ENCODE peak calls at places on chromosomes 5 and 9, in eight cellular contexts. G is Panc1, D is SK-N-SH, V is spleen, W is stomach, F is HCT116, O is GM12892, H is HL-60. Y is an unnamed sample.

GRCh38 chr5:116084891-116085715 is at the start of gene COMMD10:
- DNase-seq in O (peak; percentile 55), D (peak; percentile 86), H (peak; percentile 59), G (peak; percentile 46), W (peak; percentile 80), V (peak; percentile 96), F (peak; percentile 85), Y (peak; percentile 87)

GRCh38 chr5:73488806-73489205 is 9.4 kb upstream of the BTF3 start:
- DNase-seq in D (no peak), H (no peak), F (no peak), G (no peak), O (no peak), V (no peak), W (no peak), Y (no peak)

GRCh38 chr5:116455061-116455460 is 119.6 kb downstream of the SEMA6A start:
- DNase-seq in W (no peak), V (no peak), H (no peak), D (peak; percentile 48), F (no peak), O (no peak), G (no peak), Y (no peak)

GRCh38 chr9:36091028-36091953 is 45.2 kb upstream of the GLIPR2 start:
- DNase-seq in O (no peak), V (no peak), F (no peak), H (no peak), W (peak; percentile 57), G (no peak), D (no peak), Y (no peak)

GRCh38 chr9:110064721-110065252 is 143.2 kb downstream of the C9orf152 start:
- DNase-seq in F (no peak), H (no peak), O (no peak), D (no peak), V (no peak), W (no peak), G (no peak), Y (no peak)

GRCh38 chr5:94802450-94802849 is 184.0 kb downstream of the SLF1 start:
- DNase-seq in O (no peak), H (no peak), F (no peak), V (no peak), W (no peak), G (no peak), D (no peak), Y (no peak)

GRCh38 chr5:151023651-151024050 is 3.3 kb downstream of the GPX3 start:
- DNase-seq in H (no peak), V (no peak), G (no peak), F (no peak), O (no peak), W (peak; percentile 58), D (no peak), Y (peak; percentile 79)

GRCh38 chr5:59380350-59380951 is 513.1 kb downstream of the PDE4D start:
- DNase-seq in V (no peak), H (no peak), O (no peak), D (peak; percentile 28), W (no peak), F (peak; percentile 37), G (peak; percentile 48), Y (no peak)

GRCh38 chr5:95738069-95738468 is 6.9 kb downstream of the RHOBTB3 start:
- DNase-seq in H (no peak), G (no peak), W (no peak), V (no peak), F (no peak), O (no peak), D (no peak), Y (no peak)

GRCh38 chr9:9749591-9749990 is 863.2 kb downstream of the PTPRD start:
- DNase-seq in H (no peak), G (no peak), V (no peak), F (no peak), D (no peak), W (no peak), O (no peak), Y (no peak)

GRCh38 chr9:134165357-134166315 is 1.3 kb upstream of the RNU6ATAC start:
- DNase-seq in W (no peak), V (peak; percentile 92), D (peak; percentile 63), O (no peak), H (peak; percentile 70), F (peak; percentile 15), G (no peak), Y (no peak)

GRCh38 chr9:90344013-90344412 is 298.6 kb downstream of the DIRAS2 start:
- DNase-seq in O (no peak), V (no peak), W (no peak), F (no peak), D (no peak), H (no peak), G (no peak), Y (no peak)

GRCh38 chr5:74056789-74057164 is 430.8 kb downstream of the ARHGEF28 start:
- DNase-seq in H (no peak), V (no peak), D (no peak), W (peak; percentile 60), O (no peak), G (no peak), F (no peak), Y (no peak)

GRCh38 chr9:16241231-16241630 is 629.2 kb downstream of the BNC2 start:
- DNase-seq in W (no peak), D (no peak), V (no peak), H (no peak), G (no peak), F (no peak), O (no peak), Y (no peak)

GRCh38 chr9:38761334-38761733 is 41.4 kb upstream of the FAM240B start:
- DNase-seq in D (peak; percentile 50), V (no peak), W (no peak), F (no peak), H (no peak), O (no peak), G (no peak), Y (no peak)

GRCh38 chr9:137682431-137682991 is 63.7 kb downstream of the EHMT1 start:
- DNase-seq in G (no peak), O (no peak), W (no peak), H (no peak), D (no peak), V (peak; percentile 62), F (no peak), Y (no peak)

DNA sequence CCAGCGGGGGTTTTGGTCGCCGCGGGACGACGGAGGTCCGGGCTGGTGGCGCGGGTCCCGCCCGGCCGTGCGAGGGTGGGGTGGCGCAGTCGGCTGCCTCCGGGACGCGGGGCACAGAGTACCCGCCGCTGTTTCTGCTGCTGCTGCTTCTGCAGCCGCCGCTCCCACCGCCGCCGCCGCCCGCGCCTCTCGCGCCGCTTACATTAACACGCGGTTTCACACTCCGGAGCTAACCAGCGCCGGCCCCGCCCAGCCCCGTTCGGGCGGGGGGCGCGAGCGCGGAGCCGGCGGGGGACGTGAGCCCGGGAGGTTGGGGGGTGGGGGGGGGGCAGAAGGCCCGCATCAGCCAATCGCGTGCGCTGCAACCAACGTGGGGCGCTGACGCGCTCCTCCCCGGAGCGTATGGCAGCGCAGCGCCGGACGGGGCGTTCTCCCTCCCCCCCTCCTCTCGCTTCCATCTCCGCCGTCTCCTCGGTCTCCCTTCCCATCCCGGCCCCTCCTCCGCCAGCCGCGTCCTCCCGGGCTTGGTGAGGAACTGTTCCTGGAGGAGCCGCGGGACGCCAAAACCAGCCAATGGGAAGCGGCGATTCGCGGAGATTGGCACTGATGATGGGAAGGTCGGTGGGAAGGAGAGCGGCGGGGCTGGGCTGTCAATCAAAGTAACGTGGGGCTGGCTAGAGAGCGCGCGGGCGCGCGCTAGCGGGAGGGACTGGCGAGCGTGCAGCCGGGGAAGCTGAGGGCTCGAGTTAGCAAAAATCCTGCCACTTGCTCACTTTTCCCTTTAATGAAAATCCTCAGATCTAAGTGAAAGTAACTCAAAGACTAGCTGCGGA is at the start of gene TLE1:
- DNase-seq in V (peak; percentile 98), O (peak; percentile 36), W (peak; percentile 99), D (peak; percentile 95), H (peak; percentile 94), G (peak; percentile 93), F (peak; percentile 97), Y (peak; percentile 100)
- TF ChIP-seq POLR2AphosphoS5 in V (peak; percentile 96), O (no peak), W (peak; percentile 91), D (peak; percentile 46), H (no peak), G (no peak), F (peak; percentile 65), Y (peak; percentile 98)

GRCh38 chr9:94676446-94677148 is 37.3 kb upstream of the FBP1 start:
- DNase-seq in D (no peak), F (no peak), W (no peak), V (no peak), H (no peak), O (no peak), G (no peak), Y (no peak)
- TF ChIP-seq POLR2AphosphoS5 in D (no peak), F (no peak), W (no peak), V (no peak), H (no peak), O (no peak), G (no peak), Y (no peak)

GRCh38 chr5:61290815-61291214 is 41.2 kb upstream of the ZSWIM6 start:
- DNase-seq in O (no peak), G (no peak), F (no peak), V (no peak), D (no peak), W (no peak), H (no peak), Y (peak; percentile 73)
- TF ChIP-seq POLR2AphosphoS5 in O (no peak), G (no peak), F (no peak), V (no peak), D (no peak), W (peak; percentile 81), H (no peak), Y (peak; percentile 81)

GRCh38 chr5:138953370-138954256 is 78.5 kb upstream of the LRRTM2 start:
- DNase-seq in W (peak; percentile 87), O (no peak), D (peak; percentile 90), V (peak; percentile 90), H (no peak), F (no peak), G (no peak), Y (peak; percentile 96)

GRCh38 chr5:138950411-138951011 is 75.4 kb upstream of the LRRTM2 start:
- DNase-seq in D (no peak), W (no peak), H (no peak), G (no peak), O (no peak), F (no peak), V (peak; percentile 63), Y (peak; percentile 30)

GRCh38 chr5:138952962-138953361 is 77.8 kb upstream of the LRRTM2 start:
- DNase-seq in D (no peak), G (no peak), F (no peak), W (no peak), O (no peak), V (peak; percentile 78), H (no peak), Y (peak; percentile 65)

GRCh38 chr5:138951091-138951985 is 76.2 kb upstream of the LRRTM2 start:
- DNase-seq in V (peak; percentile 64), G (no peak), D (no peak), H (no peak), W (no peak), F (no peak), O (no peak), Y (peak; percentile 51)

DNA sequence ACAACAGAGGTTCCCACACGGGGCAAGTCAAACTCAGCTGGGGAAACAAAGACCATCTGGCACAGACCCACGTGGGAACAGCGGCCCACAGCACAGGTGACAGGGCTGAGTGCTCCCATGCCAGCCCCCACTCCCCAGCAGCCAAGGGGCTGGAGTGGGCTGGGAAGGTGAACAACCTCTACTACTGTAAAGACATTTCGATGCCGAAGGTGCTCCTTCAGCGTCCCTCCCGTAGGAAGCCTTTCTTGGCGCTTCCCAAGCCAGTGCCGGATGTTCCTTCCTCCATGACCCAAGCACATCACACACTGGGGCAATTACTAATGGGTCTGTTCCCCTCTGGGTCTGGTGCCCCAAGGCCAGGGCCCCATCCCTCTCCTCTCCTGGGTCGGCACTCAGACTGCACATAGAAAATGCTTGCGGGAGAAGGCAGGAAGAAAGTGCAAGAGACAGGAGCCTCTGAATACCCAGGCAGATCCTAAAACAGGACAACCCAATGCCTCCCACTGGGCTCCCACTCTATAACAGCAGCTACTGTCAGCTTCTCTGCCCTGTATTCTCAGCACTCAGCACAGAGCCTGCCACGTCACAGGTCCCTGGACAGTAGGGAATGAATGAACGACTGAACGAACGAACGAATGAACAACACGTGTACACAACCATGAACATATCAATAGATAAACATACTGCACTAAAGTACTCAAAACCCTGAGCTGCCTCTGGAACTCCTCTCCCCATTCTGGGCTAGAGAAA is 77.0 kb upstream of the LRRTM2 start:
- DNase-seq in F (no peak), D (no peak), W (no peak), H (no peak), O (no peak), G (no peak), V (no peak), Y (peak; percentile 50)
- TF ChIP-seq POLR2AphosphoS5 in F (no peak), D (no peak), W (no peak), H (no peak), O (no peak), G (no peak), V (no peak), Y (no peak)